ENCODE peak calls at places on chromosome 15, in ten cellular contexts. One of them, this sample, is unnamed.

GRCh38 chr15:44468713-44469385 is 41.4 kb downstream of the CTDSPL2 start:
- DNase-seq in prostate gland: no peak
- DNase-seq in nephron progenitor cell: no peak
- DNase-seq in RWPE2: no peak
- DNase-seq in suprapubic skin: no peak
- DNase-seq in progenitor cell of endocrine pancreas: no peak
- DNase-seq in glutamatergic neuron: no peak
- DNase-seq in mucosa of descending colon: no peak
- DNase-seq in B cell: no peak
- DNase-seq in psoas muscle: no peak
- DNase-seq in this sample: no peak

GRCh38 chr15:50077242-50077641 is 41.8 kb downstream of the ATP8B4 start:
- DNase-seq in glutamatergic neuron: no peak
- DNase-seq in prostate gland: no peak
- DNase-seq in B cell: no peak
- DNase-seq in suprapubic skin: no peak
- DNase-seq in psoas muscle: no peak
- DNase-seq in nephron progenitor cell: no peak
- DNase-seq in progenitor cell of endocrine pancreas: no peak
- DNase-seq in RWPE2: no peak
- DNase-seq in mucosa of descending colon: no peak
- DNase-seq in this sample: no peak

GRCh38 chr15:51874751-51875644 is 45.5 kb downstream of the TMOD3 start:
- DNase-seq in B cell: no peak
- DNase-seq in psoas muscle: no peak
- DNase-seq in glutamatergic neuron: no peak
- DNase-seq in suprapubic skin: no peak
- DNase-seq in prostate gland: no peak
- DNase-seq in nephron progenitor cell: no peak
- DNase-seq in RWPE2: peak
- DNase-seq in progenitor cell of endocrine pancreas: no peak
- DNase-seq in mucosa of descending colon: peak
- DNase-seq in this sample: no peak

GRCh38 chr15:55574096-55574495 is 14.0 kb downstream of the PYGO1 start:
- DNase-seq in mucosa of descending colon: no peak
- DNase-seq in RWPE2: no peak
- DNase-seq in progenitor cell of endocrine pancreas: no peak
- DNase-seq in psoas muscle: no peak
- DNase-seq in glutamatergic neuron: no peak
- DNase-seq in nephron progenitor cell: no peak
- DNase-seq in B cell: no peak
- DNase-seq in suprapubic skin: no peak
- DNase-seq in prostate gland: no peak
- DNase-seq in this sample: no peak

GRCh38 chr15:99315636-99316035 is 64.4 kb downstream of the LRRC28 start:
- DNase-seq in RWPE2: no peak
- DNase-seq in prostate gland: no peak
- DNase-seq in glutamatergic neuron: no peak
- DNase-seq in progenitor cell of endocrine pancreas: no peak
- DNase-seq in B cell: no peak
- DNase-seq in psoas muscle: no peak
- DNase-seq in mucosa of descending colon: no peak
- DNase-seq in suprapubic skin: no peak
- DNase-seq in nephron progenitor cell: no peak
- DNase-seq in this sample: no peak

GRCh38 chr15:63870403-63871209 is 36.9 kb upstream of the HERC1 start:
- DNase-seq in glutamatergic neuron: no peak
- DNase-seq in RWPE2: no peak
- DNase-seq in suprapubic skin: no peak
- DNase-seq in progenitor cell of endocrine pancreas: peak
- DNase-seq in B cell: no peak
- DNase-seq in nephron progenitor cell: peak
- DNase-seq in psoas muscle: peak
- DNase-seq in mucosa of descending colon: no peak
- DNase-seq in prostate gland: no peak
- DNase-seq in this sample: no peak

GRCh38 chr15:101138913-101139880 is 112.7 kb downstream of the CHSY1 start:
- DNase-seq in prostate gland: no peak
- DNase-seq in progenitor cell of endocrine pancreas: no peak
- DNase-seq in psoas muscle: no peak
- DNase-seq in glutamatergic neuron: no peak
- DNase-seq in mucosa of descending colon: no peak
- DNase-seq in RWPE2: no peak
- DNase-seq in suprapubic skin: no peak
- DNase-seq in B cell: no peak
- DNase-seq in nephron progenitor cell: no peak
- DNase-seq in this sample: no peak

GRCh38 chr15:57950381-57950946 is 115.0 kb downstream of the ALDH1A2 start:
- DNase-seq in nephron progenitor cell: no peak
- DNase-seq in B cell: no peak
- DNase-seq in RWPE2: no peak
- DNase-seq in psoas muscle: no peak
- DNase-seq in mucosa of descending colon: no peak
- DNase-seq in progenitor cell of endocrine pancreas: no peak
- DNase-seq in suprapubic skin: no peak
- DNase-seq in prostate gland: no peak
- DNase-seq in glutamatergic neuron: no peak
- DNase-seq in this sample: no peak

GRCh38 chr15:56918907-56919707 is 663 bp downstream of the TCF12 start:
- DNase-seq in psoas muscle: peak
- DNase-seq in prostate gland: peak
- DNase-seq in nephron progenitor cell: peak
- DNase-seq in glutamatergic neuron: peak
- DNase-seq in mucosa of descending colon: peak
- DNase-seq in B cell: peak
- DNase-seq in suprapubic skin: peak
- DNase-seq in progenitor cell of endocrine pancreas: peak
- DNase-seq in RWPE2: peak
- DNase-seq in this sample: peak

GRCh38 chr15:62934236-62934971 is 108.1 kb upstream of the TPM1 start:
- DNase-seq in progenitor cell of endocrine pancreas: no peak
- DNase-seq in prostate gland: no peak
- DNase-seq in glutamatergic neuron: no peak
- DNase-seq in mucosa of descending colon: no peak
- DNase-seq in B cell: no peak
- DNase-seq in psoas muscle: no peak
- DNase-seq in RWPE2: no peak
- DNase-seq in suprapubic skin: no peak
- DNase-seq in nephron progenitor cell: no peak
- DNase-seq in this sample: no peak

GRCh38 chr15:31088672-31089360 is 12.7 kb downstream of the TRPM1 start:
- DNase-seq in suprapubic skin: no peak
- DNase-seq in RWPE2: no peak
- DNase-seq in mucosa of descending colon: no peak
- DNase-seq in B cell: no peak
- DNase-seq in nephron progenitor cell: no peak
- DNase-seq in psoas muscle: no peak
- DNase-seq in glutamatergic neuron: no peak
- DNase-seq in prostate gland: no peak
- DNase-seq in progenitor cell of endocrine pancreas: no peak
- DNase-seq in this sample: no peak

GRCh38 chr15:78739996-78740903 is 71.0 kb downstream of the ADAMTS7 start:
- DNase-seq in RWPE2: peak
- DNase-seq in suprapubic skin: peak
- DNase-seq in prostate gland: no peak
- DNase-seq in progenitor cell of endocrine pancreas: no peak
- DNase-seq in nephron progenitor cell: peak
- DNase-seq in B cell: peak
- DNase-seq in mucosa of descending colon: peak
- DNase-seq in glutamatergic neuron: peak
- DNase-seq in psoas muscle: peak
- DNase-seq in this sample: peak

GRCh38 chr15:48112242-48112641 is 8.5 kb upstream of the SLC24A5 start:
- DNase-seq in progenitor cell of endocrine pancreas: peak
- DNase-seq in suprapubic skin: no peak
- DNase-seq in glutamatergic neuron: peak
- DNase-seq in B cell: no peak
- DNase-seq in RWPE2: no peak
- DNase-seq in nephron progenitor cell: peak
- DNase-seq in psoas muscle: no peak
- DNase-seq in mucosa of descending colon: no peak
- DNase-seq in prostate gland: no peak
- DNase-seq in this sample: no peak

GRCh38 chr15:48109212-48109611 is 11.6 kb upstream of the SLC24A5 start:
- DNase-seq in nephron progenitor cell: no peak
- DNase-seq in prostate gland: no peak
- DNase-seq in mucosa of descending colon: no peak
- DNase-seq in RWPE2: no peak
- DNase-seq in glutamatergic neuron: no peak
- DNase-seq in suprapubic skin: no peak
- DNase-seq in psoas muscle: no peak
- DNase-seq in B cell: no peak
- DNase-seq in progenitor cell of endocrine pancreas: no peak
- DNase-seq in this sample: no peak

GRCh38 chr15:48109856-48110531 is 10.8 kb upstream of the SLC24A5 start:
- DNase-seq in mucosa of descending colon: no peak
- DNase-seq in glutamatergic neuron: no peak
- DNase-seq in prostate gland: no peak
- DNase-seq in B cell: no peak
- DNase-seq in RWPE2: no peak
- DNase-seq in psoas muscle: no peak
- DNase-seq in progenitor cell of endocrine pancreas: no peak
- DNase-seq in suprapubic skin: no peak
- DNase-seq in nephron progenitor cell: no peak
- DNase-seq in this sample: no peak
- TF ChIP-seq CTCF in mucosa of descending colon: no peak
- TF ChIP-seq CTCF in glutamatergic neuron: no peak
- TF ChIP-seq CTCF in prostate gland: no peak
- TF ChIP-seq CTCF in B cell: no peak
- TF ChIP-seq CTCF in RWPE2: no peak
- TF ChIP-seq CTCF in psoas muscle: no peak
- TF ChIP-seq CTCF in progenitor cell of endocrine pancreas: peak
- TF ChIP-seq CTCF in suprapubic skin: no peak
- TF ChIP-seq CTCF in nephron progenitor cell: no peak
- TF ChIP-seq CTCF in this sample: peak

GRCh38 chr15:74175271-74176191 is 2.0 kb downstream of the ISLR start:
- DNase-seq in suprapubic skin: peak
- DNase-seq in prostate gland: no peak
- DNase-seq in B cell: peak
- DNase-seq in nephron progenitor cell: no peak
- DNase-seq in mucosa of descending colon: no peak
- DNase-seq in progenitor cell of endocrine pancreas: no peak
- DNase-seq in glutamatergic neuron: peak
- DNase-seq in RWPE2: peak
- DNase-seq in psoas muscle: no peak
- DNase-seq in this sample: no peak

GRCh38 chr15:74174216-74174965 is 881 bp downstream of the ISLR start:
- DNase-seq in glutamatergic neuron: peak
- DNase-seq in suprapubic skin: peak
- DNase-seq in psoas muscle: no peak
- DNase-seq in progenitor cell of endocrine pancreas: no peak
- DNase-seq in RWPE2: peak
- DNase-seq in prostate gland: no peak
- DNase-seq in nephron progenitor cell: peak
- DNase-seq in mucosa of descending colon: no peak
- DNase-seq in B cell: peak
- DNase-seq in this sample: no peak

GRCh38 chr15:74174966-74175270 is 1.4 kb downstream of the ISLR start:
- DNase-seq in prostate gland: no peak
- DNase-seq in glutamatergic neuron: peak
- DNase-seq in mucosa of descending colon: no peak
- DNase-seq in psoas muscle: no peak
- DNase-seq in RWPE2: peak
- DNase-seq in nephron progenitor cell: no peak
- DNase-seq in B cell: no peak
- DNase-seq in suprapubic skin: peak
- DNase-seq in progenitor cell of endocrine pancreas: no peak
- DNase-seq in this sample: no peak

GRCh38 chr15:74178326-74179100 is 5.0 kb downstream of the ISLR start:
- DNase-seq in suprapubic skin: peak
- DNase-seq in mucosa of descending colon: no peak
- DNase-seq in RWPE2: no peak
- DNase-seq in progenitor cell of endocrine pancreas: no peak
- DNase-seq in B cell: no peak
- DNase-seq in prostate gland: no peak
- DNase-seq in psoas muscle: no peak
- DNase-seq in glutamatergic neuron: peak
- DNase-seq in nephron progenitor cell: no peak
- DNase-seq in this sample: no peak

GRCh38 chr15:74176262-74177208 is 3.0 kb downstream of the ISLR start:
- DNase-seq in RWPE2: peak
- DNase-seq in B cell: no peak
- DNase-seq in psoas muscle: no peak
- DNase-seq in glutamatergic neuron: peak
- DNase-seq in mucosa of descending colon: no peak
- DNase-seq in prostate gland: no peak
- DNase-seq in nephron progenitor cell: no peak
- DNase-seq in suprapubic skin: peak
- DNase-seq in progenitor cell of endocrine pancreas: no peak
- DNase-seq in this sample: no peak
- TF ChIP-seq CTCF in RWPE2: no peak
- TF ChIP-seq CTCF in B cell: no peak
- TF ChIP-seq CTCF in psoas muscle: no peak
- TF ChIP-seq CTCF in glutamatergic neuron: no peak
- TF ChIP-seq CTCF in mucosa of descending colon: no peak
- TF ChIP-seq CTCF in prostate gland: no peak
- TF ChIP-seq CTCF in nephron progenitor cell: no peak
- TF ChIP-seq CTCF in suprapubic skin: no peak
- TF ChIP-seq CTCF in progenitor cell of endocrine pancreas: no peak
- TF ChIP-seq CTCF in this sample: no peak

DNA sequence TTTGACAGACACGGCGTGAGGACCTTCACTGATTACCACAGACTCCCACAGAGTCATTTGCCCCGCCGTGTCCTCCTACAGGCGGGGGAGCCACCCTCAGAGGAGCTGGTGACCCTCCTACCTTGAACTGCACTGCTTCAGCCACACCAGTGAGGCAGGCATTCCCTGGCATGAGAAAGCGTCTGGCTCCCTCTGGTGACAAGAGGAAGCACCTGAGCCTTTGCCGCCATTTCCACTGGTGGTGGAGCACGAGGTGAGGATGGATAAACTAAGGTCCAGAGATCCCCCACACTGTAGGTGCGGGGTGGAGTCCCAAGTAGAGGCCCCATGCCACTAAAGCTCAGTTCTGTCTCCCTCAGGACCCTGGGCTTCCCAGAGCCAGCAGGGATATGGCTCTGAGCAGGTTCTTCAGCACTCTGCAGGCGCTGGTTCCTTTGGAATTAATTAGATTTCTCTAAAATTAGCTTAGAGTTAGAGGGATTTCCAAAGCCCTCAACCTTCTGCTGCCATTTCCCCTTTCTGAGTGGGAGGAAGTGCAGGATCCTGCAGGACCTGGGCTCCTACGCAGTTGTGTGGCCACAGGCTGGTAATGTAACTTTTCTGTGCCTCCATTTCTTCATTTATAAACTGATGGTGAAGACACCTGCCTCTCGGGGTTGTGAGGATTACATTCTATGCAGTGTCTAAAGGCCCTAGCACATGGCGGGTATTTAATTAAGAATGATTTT is 224.0 kb downstream of the SLCO3A1 start:
- DNase-seq in psoas muscle: peak
- DNase-seq in progenitor cell of endocrine pancreas: peak
- DNase-seq in mucosa of descending colon: peak
- DNase-seq in suprapubic skin: no peak
- DNase-seq in B cell: no peak
- DNase-seq in glutamatergic neuron: peak
- DNase-seq in RWPE2: no peak
- DNase-seq in nephron progenitor cell: peak
- DNase-seq in prostate gland: peak
- DNase-seq in this sample: no peak
- TF ChIP-seq CTCF in psoas muscle: peak
- TF ChIP-seq CTCF in progenitor cell of endocrine pancreas: peak
- TF ChIP-seq CTCF in mucosa of descending colon: peak
- TF ChIP-seq CTCF in suprapubic skin: peak
- TF ChIP-seq CTCF in B cell: peak
- TF ChIP-seq CTCF in glutamatergic neuron: peak
- TF ChIP-seq CTCF in RWPE2: peak
- TF ChIP-seq CTCF in nephron progenitor cell: peak
- TF ChIP-seq CTCF in prostate gland: peak
- TF ChIP-seq CTCF in this sample: peak

GRCh38 chr15:80988148-80988796 is 1.3 kb downstream of the MESD start:
- DNase-seq in psoas muscle: no peak
- DNase-seq in suprapubic skin: no peak
- DNase-seq in prostate gland: no peak
- DNase-seq in glutamatergic neuron: no peak
- DNase-seq in nephron progenitor cell: no peak
- DNase-seq in RWPE2: no peak
- DNase-seq in mucosa of descending colon: no peak
- DNase-seq in progenitor cell of endocrine pancreas: no peak
- DNase-seq in B cell: no peak
- DNase-seq in this sample: no peak
- TF ChIP-seq CTCF in psoas muscle: no peak
- TF ChIP-seq CTCF in suprapubic skin: no peak
- TF ChIP-seq CTCF in prostate gland: no peak
- TF ChIP-seq CTCF in glutamatergic neuron: no peak
- TF ChIP-seq CTCF in nephron progenitor cell: no peak
- TF ChIP-seq CTCF in RWPE2: no peak
- TF ChIP-seq CTCF in mucosa of descending colon: no peak
- TF ChIP-seq CTCF in progenitor cell of endocrine pancreas: no peak
- TF ChIP-seq CTCF in B cell: no peak
- TF ChIP-seq CTCF in this sample: no peak